ENCODE peak calls at places on chromosomes 6 and 20, in four cellular contexts. One of them, this sample, is unnamed.

GRCh38 chr20:20214757-20215275 is 153.1 kb upstream of the INSM1 start:
- DNase-seq in HEK293T: no peak
- DNase-seq in GM12878: no peak
- DNase-seq in NT2/D1: no peak
- DNase-seq in this sample: no peak

GRCh38 chr20:1764136-1765033 is 106.8 kb upstream of the SIRPG start:
- DNase-seq in NT2/D1: peak; percentile 74
- DNase-seq in HEK293T: peak; percentile 71
- DNase-seq in GM12878: peak; percentile 57
- DNase-seq in this sample: peak; percentile 73

GRCh38 chr6:47729019-47729418 is 30.6 kb downstream of the ADGRF4 start:
- DNase-seq in GM12878: no peak
- DNase-seq in HEK293T: no peak
- DNase-seq in NT2/D1: no peak
- DNase-seq in this sample: no peak

GRCh38 chr6:145209312-145209711 is 526.0 kb downstream of the EPM2A start:
- DNase-seq in GM12878: no peak
- DNase-seq in NT2/D1: no peak
- DNase-seq in HEK293T: no peak
- DNase-seq in this sample: no peak

GRCh38 chr6:181049-181654 is 111.1 kb upstream of the DUSP22 start:
- DNase-seq in NT2/D1: no peak
- DNase-seq in GM12878: peak; percentile 65
- DNase-seq in HEK293T: no peak
- DNase-seq in this sample: no peak

GRCh38 chr6:107491059-107491609 is 1.2 kb downstream of the SOBP start:
- DNase-seq in NT2/D1: no peak
- DNase-seq in HEK293T: peak; percentile 27
- DNase-seq in GM12878: no peak
- DNase-seq in this sample: peak; percentile 27

GRCh38 chr20:61166324-61166723 is 85.7 kb upstream of the CDH4 start:
- DNase-seq in HEK293T: no peak
- DNase-seq in GM12878: no peak
- DNase-seq in NT2/D1: no peak
- DNase-seq in this sample: no peak

GRCh38 chr20:38290829-38291581 is 13.0 kb upstream of the BPI start:
- DNase-seq in NT2/D1: peak; percentile 57
- DNase-seq in HEK293T: peak; percentile 60
- DNase-seq in GM12878: no peak
- DNase-seq in this sample: peak; percentile 87

GRCh38 chr20:35558981-35559693 is 17.3 kb downstream of the ERGIC3 start:
- DNase-seq in HEK293T: no peak
- DNase-seq in GM12878: no peak
- DNase-seq in NT2/D1: no peak
- DNase-seq in this sample: no peak

GRCh38 chr6:12343440-12344162 is 53.4 kb downstream of the EDN1 start:
- DNase-seq in HEK293T: no peak
- DNase-seq in GM12878: no peak
- DNase-seq in NT2/D1: no peak
- DNase-seq in this sample: peak; percentile 90

GRCh38 chr6:38352636-38353035 is 287.1 kb downstream of the BTBD9 start:
- DNase-seq in GM12878: no peak
- DNase-seq in HEK293T: no peak
- DNase-seq in NT2/D1: no peak
- DNase-seq in this sample: no peak

GRCh38 chr6:76351275-76351674 is 278.8 kb upstream of the IMPG1 start:
- DNase-seq in NT2/D1: no peak
- DNase-seq in GM12878: no peak
- DNase-seq in HEK293T: no peak
- DNase-seq in this sample: peak; percentile 4

GRCh38 chr6:100101656-100102055 is 107.6 kb upstream of the MCHR2 start:
- DNase-seq in NT2/D1: no peak
- DNase-seq in HEK293T: no peak
- DNase-seq in GM12878: no peak
- DNase-seq in this sample: no peak

GRCh38 chr6:32883789-32884188 is 29.8 kb downstream of the PSMB9 start:
- DNase-seq in NT2/D1: no peak
- DNase-seq in GM12878: no peak
- DNase-seq in HEK293T: no peak
- DNase-seq in this sample: no peak

GRCh38 chr20:51311636-51312479 is 230.7 kb downstream of the NFATC2 start:
- DNase-seq in NT2/D1: peak; percentile 90
- DNase-seq in GM12878: no peak
- DNase-seq in HEK293T: no peak
- DNase-seq in this sample: no peak

GRCh38 chr6:6918216-6918983 is 189.4 kb upstream of the RREB1 start:
- DNase-seq in GM12878: peak; percentile 91
- DNase-seq in HEK293T: no peak
- DNase-seq in NT2/D1: no peak
- DNase-seq in this sample: no peak

GRCh38 chr20:19495905-19496703 is 262.0 kb upstream of the RIN2 start:
- DNase-seq in HEK293T: no peak
- DNase-seq in GM12878: no peak
- DNase-seq in NT2/D1: no peak
- DNase-seq in this sample: no peak

GRCh38 chr6:29647927-29648642 is 8.8 kb upstream of the MOG start:
- DNase-seq in HEK293T: no peak
- DNase-seq in NT2/D1: no peak
- DNase-seq in GM12878: no peak
- DNase-seq in this sample: peak; percentile 39

GRCh38 chr20:49261173-49261572 is 16.7 kb downstream of the ZNFX1 start:
- DNase-seq in GM12878: no peak
- DNase-seq in HEK293T: no peak
- DNase-seq in NT2/D1: no peak
- DNase-seq in this sample: no peak

GRCh38 chr20:19858972-19859371 is 100.9 kb downstream of the RIN2 start:
- DNase-seq in NT2/D1: no peak
- DNase-seq in HEK293T: no peak
- DNase-seq in GM12878: no peak
- DNase-seq in this sample: no peak

GRCh38 chr6:110881929-110882629 is 7.5 kb downstream of the AMD1 start:
- DNase-seq in GM12878: no peak
- DNase-seq in NT2/D1: no peak
- DNase-seq in HEK293T: no peak
- DNase-seq in this sample: no peak

GRCh38 chr20:32512047-32512385 is 73.1 kb downstream of the NOL4L start:
- DNase-seq in GM12878: no peak
- DNase-seq in NT2/D1: no peak
- DNase-seq in HEK293T: no peak
- DNase-seq in this sample: no peak

GRCh38 chr20:33012327-33013189 is 5.1 kb downstream of the BPIFB2 start:
- DNase-seq in NT2/D1: no peak
- DNase-seq in HEK293T: no peak
- DNase-seq in GM12878: no peak
- DNase-seq in this sample: no peak

GRCh38 chr6:37368961-37369320 is 15.2 kb downstream of the RNF8 start:
- DNase-seq in NT2/D1: no peak
- DNase-seq in GM12878: no peak
- DNase-seq in HEK293T: no peak
- DNase-seq in this sample: no peak

GRCh38 chr6:160792711-160793110 is 90.7 kb downstream of the PLG start:
- DNase-seq in GM12878: no peak
- DNase-seq in HEK293T: no peak
- DNase-seq in NT2/D1: no peak
- DNase-seq in this sample: no peak

GRCh38 chr6:71602385-71602949 is 283.9 kb upstream of the RIMS1 start:
- DNase-seq in HEK293T: no peak
- DNase-seq in GM12878: no peak
- DNase-seq in NT2/D1: no peak
- DNase-seq in this sample: no peak

GRCh38 chr20:1833216-1833615 is 62.0 kb upstream of the SIRPA start:
- DNase-seq in GM12878: no peak
- DNase-seq in NT2/D1: no peak
- DNase-seq in HEK293T: no peak
- DNase-seq in this sample: no peak

GRCh38 chr6:151765444-151765886 is 42.0 kb upstream of the ESR1 start:
- DNase-seq in HEK293T: peak; percentile 67
- DNase-seq in GM12878: no peak
- DNase-seq in NT2/D1: peak; percentile 25
- DNase-seq in this sample: peak; percentile 79

GRCh38 chr6:12010635-12011275 is 1.4 kb upstream of the HIVEP1 start:
- DNase-seq in GM12878: no peak
- DNase-seq in NT2/D1: no peak
- DNase-seq in HEK293T: peak; percentile 38
- DNase-seq in this sample: no peak

GRCh38 chr6:163415620-163416379 is 1.3 kb downstream of the QKI start:
- DNase-seq in GM12878: peak; percentile 72
- DNase-seq in HEK293T: peak; percentile 49
- DNase-seq in NT2/D1: no peak
- DNase-seq in this sample: peak; percentile 53

GRCh38 chr20:36745234-36745926 is 510 bp downstream of the NDRG3 start:
- DNase-seq in HEK293T: peak; percentile 42
- DNase-seq in GM12878: no peak
- DNase-seq in NT2/D1: no peak
- DNase-seq in this sample: peak; percentile 34

GRCh38 chr6:156865019-156865629 is 87.9 kb downstream of the ARID1B start:
- DNase-seq in NT2/D1: no peak
- DNase-seq in HEK293T: no peak
- DNase-seq in GM12878: no peak
- DNase-seq in this sample: no peak

GRCh38 chr20:44566811-44567210 is 15.6 kb upstream of the PKIG start:
- DNase-seq in HEK293T: no peak
- DNase-seq in GM12878: no peak
- DNase-seq in NT2/D1: no peak
- DNase-seq in this sample: no peak

GRCh38 chr6:170250451-170250850 is 40.4 kb downstream of the DLL1 start:
- DNase-seq in GM12878: no peak
- DNase-seq in HEK293T: no peak
- DNase-seq in NT2/D1: no peak
- DNase-seq in this sample: no peak

GRCh38 chr6:139381216-139381615 is 6.8 kb upstream of the CITED2 start:
- DNase-seq in GM12878: no peak
- DNase-seq in NT2/D1: no peak
- DNase-seq in HEK293T: no peak
- DNase-seq in this sample: no peak

GRCh38 chr6:41940759-41941279 is 789 bp downstream of the CCND3 start:
- DNase-seq in HEK293T: no peak
- DNase-seq in NT2/D1: no peak
- DNase-seq in GM12878: no peak
- DNase-seq in this sample: no peak
- TF ChIP-seq SUZ12 in HEK293T: no peak
- TF ChIP-seq SUZ12 in NT2/D1: no peak
- TF ChIP-seq SUZ12 in GM12878: no peak
- TF ChIP-seq SUZ12 in this sample: no peak

GRCh38 chr6:90087103-90087833 is 193.0 kb downstream of the GJA10 start:
- DNase-seq in GM12878: no peak
- DNase-seq in HEK293T: no peak
- DNase-seq in NT2/D1: no peak
- DNase-seq in this sample: no peak
- TF ChIP-seq SUZ12 in GM12878: no peak
- TF ChIP-seq SUZ12 in HEK293T: no peak
- TF ChIP-seq SUZ12 in NT2/D1: no peak
- TF ChIP-seq SUZ12 in this sample: no peak

GRCh38 chr6:117617766-117618035 is 15.4 kb upstream of the GOPC start:
- DNase-seq in HEK293T: no peak
- DNase-seq in NT2/D1: no peak
- DNase-seq in GM12878: no peak
- DNase-seq in this sample: no peak

GRCh38 chr6:117613920-117614535 is 11.7 kb upstream of the GOPC start:
- DNase-seq in HEK293T: no peak
- DNase-seq in GM12878: no peak
- DNase-seq in NT2/D1: no peak
- DNase-seq in this sample: no peak

GRCh38 chr6:117616971-117617765 is 14.9 kb upstream of the GOPC start:
- DNase-seq in NT2/D1: no peak
- DNase-seq in HEK293T: no peak
- DNase-seq in GM12878: no peak
- DNase-seq in this sample: no peak

GRCh38 chr6:117619178-117619577 is 16.9 kb upstream of the GOPC start:
- DNase-seq in NT2/D1: no peak
- DNase-seq in GM12878: no peak
- DNase-seq in HEK293T: no peak
- DNase-seq in this sample: no peak

DNA sequence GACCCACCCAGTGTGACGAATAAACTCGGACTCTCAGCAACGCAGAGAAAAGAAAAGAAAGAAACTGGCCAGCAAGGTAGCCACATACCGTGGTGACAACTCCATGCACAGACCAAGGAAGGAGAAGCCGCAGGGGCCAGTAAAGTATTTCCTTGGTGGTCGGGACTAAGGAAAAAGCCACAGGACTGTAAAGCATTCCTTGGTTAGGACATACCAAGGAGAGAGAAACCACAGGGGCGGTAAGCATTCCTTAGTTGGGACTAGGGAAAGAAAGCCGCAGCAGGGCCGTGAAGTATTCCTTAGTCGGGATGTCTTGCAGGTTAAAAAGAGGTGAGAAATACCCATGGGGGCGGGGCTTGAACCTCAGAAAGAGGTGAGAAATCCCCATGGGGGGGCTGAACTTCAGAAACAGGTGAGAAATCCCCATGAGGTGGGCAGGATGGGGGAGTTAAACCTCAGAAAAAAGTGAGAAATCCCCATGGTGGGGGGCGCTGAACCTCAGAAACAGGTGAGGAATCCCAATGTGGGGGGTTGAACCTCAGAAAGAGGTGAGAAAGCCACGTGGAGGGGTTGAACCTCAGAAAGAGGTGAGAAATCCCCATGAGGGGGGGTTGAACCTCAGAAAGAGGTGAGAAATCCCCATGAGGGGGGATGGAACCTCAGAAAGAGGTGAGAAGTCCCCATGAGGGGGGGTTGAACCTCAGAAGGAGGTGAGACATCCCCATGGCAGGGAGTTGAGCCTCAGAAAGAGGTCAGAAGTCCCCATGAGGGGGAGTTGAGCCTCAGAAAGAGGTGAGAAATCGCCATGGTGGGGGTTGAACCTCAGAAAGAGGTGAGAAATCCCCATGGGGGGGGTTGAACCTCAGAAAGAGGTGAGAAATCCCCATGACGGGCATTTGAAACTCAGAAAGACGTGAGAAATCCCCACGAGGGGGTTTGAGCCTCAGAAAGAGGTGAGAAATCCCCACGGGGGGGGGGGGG is 14.0 kb upstream of the GOPC start:
- DNase-seq in HEK293T: no peak
- DNase-seq in NT2/D1: peak; percentile 39
- DNase-seq in GM12878: no peak
- DNase-seq in this sample: no peak
- TF ChIP-seq SUZ12 in HEK293T: no peak
- TF ChIP-seq SUZ12 in NT2/D1: no peak
- TF ChIP-seq SUZ12 in GM12878: no peak
- TF ChIP-seq SUZ12 in this sample: no peak

GRCh38 chr6:167479967-167480653 is 155.2 kb downstream of the TTLL2 start:
- DNase-seq in HEK293T: no peak
- DNase-seq in NT2/D1: no peak
- DNase-seq in GM12878: no peak
- DNase-seq in this sample: no peak
- TF ChIP-seq SUZ12 in HEK293T: no peak
- TF ChIP-seq SUZ12 in NT2/D1: no peak
- TF ChIP-seq SUZ12 in GM12878: no peak
- TF ChIP-seq SUZ12 in this sample: no peak